ENCODE peak calls at places on chromosomes 7 and 10, in seven cellular contexts. One of them, this sample, is unnamed.

GRCh38 chr7:12389089-12389700 is 14.5 kb downstream of the VWDE start:
- DNase-seq in GM23338: peak
- DNase-seq in GM12878: no peak
- DNase-seq in K562: peak
- DNase-seq in H1: peak
- DNase-seq in stomach: peak
- DNase-seq in upper lobe of left lung: no peak
- DNase-seq in this sample: no peak

GRCh38 chr10:49231421-49231820 is 43.2 kb upstream of the TMEM273 start:
- DNase-seq in GM23338: no peak
- DNase-seq in GM12878: no peak
- DNase-seq in K562: no peak
- DNase-seq in H1: no peak
- DNase-seq in stomach: no peak
- DNase-seq in upper lobe of left lung: no peak
- DNase-seq in this sample: no peak

GRCh38 chr10:1425886-1426285 is 311.4 kb downstream of the ADARB2 start:
- DNase-seq in GM23338: no peak
- DNase-seq in GM12878: peak
- DNase-seq in K562: no peak
- DNase-seq in H1: no peak
- DNase-seq in stomach: no peak
- DNase-seq in upper lobe of left lung: no peak
- DNase-seq in this sample: no peak

GRCh38 chr10:108167766-108168165 is 1003.3 kb upstream of the SORCS1 start:
- DNase-seq in GM23338: no peak
- DNase-seq in GM12878: no peak
- DNase-seq in K562: no peak
- DNase-seq in H1: no peak
- DNase-seq in stomach: no peak
- DNase-seq in upper lobe of left lung: no peak
- DNase-seq in this sample: no peak

GRCh38 chr10:12526311-12526710 is 177.0 kb downstream of the CAMK1D start:
- DNase-seq in GM23338: no peak
- DNase-seq in GM12878: no peak
- DNase-seq in K562: no peak
- DNase-seq in H1: no peak
- DNase-seq in stomach: no peak
- DNase-seq in upper lobe of left lung: no peak
- DNase-seq in this sample: no peak

GRCh38 chr10:7689591-7689990 is 13.5 kb upstream of the ITIH2 start:
- DNase-seq in GM23338: no peak
- DNase-seq in GM12878: no peak
- DNase-seq in K562: no peak
- DNase-seq in H1: no peak
- DNase-seq in stomach: no peak
- DNase-seq in upper lobe of left lung: no peak
- DNase-seq in this sample: no peak

GRCh38 chr10:69721690-69722310 is 79.9 kb upstream of the COL13A1 start:
- DNase-seq in GM23338: peak
- DNase-seq in GM12878: no peak
- DNase-seq in K562: no peak
- DNase-seq in H1: no peak
- DNase-seq in stomach: no peak
- DNase-seq in upper lobe of left lung: no peak
- DNase-seq in this sample: peak

GRCh38 chr7:41145656-41146055 is 557.2 kb downstream of the INHBA start:
- DNase-seq in GM23338: no peak
- DNase-seq in GM12878: no peak
- DNase-seq in K562: no peak
- DNase-seq in H1: no peak
- DNase-seq in stomach: no peak
- DNase-seq in upper lobe of left lung: no peak
- DNase-seq in this sample: no peak

GRCh38 chr10:78212786-78213175 is 179.1 kb downstream of the RPS24 start:
- DNase-seq in GM23338: no peak
- DNase-seq in GM12878: no peak
- DNase-seq in K562: no peak
- DNase-seq in H1: no peak
- DNase-seq in stomach: no peak
- DNase-seq in upper lobe of left lung: peak
- DNase-seq in this sample: no peak
- H3K27ac ChIP-seq in GM23338: no peak
- H3K27ac ChIP-seq in GM12878: no peak
- H3K27ac ChIP-seq in K562: no peak
- H3K27ac ChIP-seq in H1: no peak
- H3K27ac ChIP-seq in stomach: peak
- H3K27ac ChIP-seq in upper lobe of left lung: no peak
- H3K27ac ChIP-seq in this sample: no peak

DNA sequence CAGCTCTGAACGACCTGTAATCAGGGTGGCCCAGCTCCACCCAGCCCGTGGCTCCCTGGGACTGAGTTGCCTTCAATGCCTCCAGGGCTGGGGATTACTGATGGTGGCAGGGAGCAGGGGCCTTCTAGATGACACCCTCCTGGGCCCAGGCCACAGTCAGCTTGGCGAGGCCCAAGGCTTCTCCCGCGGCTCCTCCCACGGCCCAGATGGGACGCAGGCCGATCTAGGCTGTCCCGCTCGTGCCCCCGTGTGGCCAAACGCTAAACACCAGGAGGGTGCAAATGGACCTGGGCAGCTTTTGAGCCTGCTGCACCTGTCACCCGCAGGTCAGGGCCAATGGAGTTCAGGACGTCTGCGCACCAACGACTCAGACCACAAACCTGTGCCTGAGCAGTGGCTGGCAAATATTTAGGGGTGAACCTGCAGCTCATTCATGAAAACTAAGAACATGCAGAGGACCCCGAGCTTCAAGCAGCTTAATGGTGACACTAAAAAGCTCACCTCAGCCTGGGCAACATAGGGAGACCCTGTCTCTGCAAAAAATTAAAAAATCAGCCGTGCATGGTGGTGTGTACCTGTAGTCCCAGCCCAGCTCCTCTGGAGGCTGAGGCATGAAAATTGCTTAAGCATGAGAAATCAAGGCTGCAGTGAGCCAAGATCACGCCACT is 43.2 kb downstream of the ASB13 start:
- DNase-seq in GM23338: peak
- DNase-seq in GM12878: peak
- DNase-seq in K562: peak
- DNase-seq in H1: peak
- DNase-seq in stomach: peak
- DNase-seq in upper lobe of left lung: peak
- DNase-seq in this sample: peak
- TF ChIP-seq POLR2AphosphoS5 in GM23338: no peak
- TF ChIP-seq POLR2AphosphoS5 in GM12878: no peak
- TF ChIP-seq POLR2AphosphoS5 in K562: no peak
- TF ChIP-seq POLR2AphosphoS5 in H1: no peak
- TF ChIP-seq POLR2AphosphoS5 in stomach: peak
- TF ChIP-seq POLR2AphosphoS5 in upper lobe of left lung: no peak
- TF ChIP-seq POLR2AphosphoS5 in this sample: peak

DNA sequence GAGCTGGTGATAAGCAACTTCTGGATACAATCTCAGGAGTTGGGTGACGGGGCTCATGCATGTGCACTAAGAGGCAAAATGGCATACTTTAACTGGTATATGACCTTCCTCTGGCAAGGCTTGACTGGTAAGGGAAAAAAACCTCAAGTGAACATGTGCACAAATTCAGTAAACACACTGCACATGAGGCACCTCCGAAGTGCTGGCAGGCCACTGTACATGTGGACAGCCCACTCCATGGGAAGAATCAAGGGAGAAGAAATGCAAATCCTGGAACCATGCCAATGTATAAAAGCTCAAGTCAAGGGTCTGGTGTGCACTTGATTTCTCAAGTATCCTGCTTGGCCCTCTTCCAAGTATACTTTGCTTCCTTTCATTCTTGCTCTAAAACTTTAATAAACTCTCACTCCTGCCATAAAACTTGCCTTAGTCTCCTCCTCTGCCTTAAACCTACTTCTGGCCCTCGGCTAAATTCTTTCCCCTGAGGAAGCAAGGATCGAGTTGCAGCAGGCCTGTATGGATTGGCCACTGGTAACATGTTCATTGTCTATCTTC is 167.2 kb downstream of the RAMP3 start:
- DNase-seq in GM23338: no peak
- DNase-seq in GM12878: no peak
- DNase-seq in K562: no peak
- DNase-seq in H1: no peak
- DNase-seq in stomach: no peak
- DNase-seq in upper lobe of left lung: no peak
- DNase-seq in this sample: no peak
- H3K27ac ChIP-seq in GM23338: no peak
- H3K27ac ChIP-seq in GM12878: no peak
- H3K27ac ChIP-seq in K562: no peak
- H3K27ac ChIP-seq in H1: no peak
- H3K27ac ChIP-seq in stomach: no peak
- H3K27ac ChIP-seq in upper lobe of left lung: no peak
- H3K27ac ChIP-seq in this sample: no peak

GRCh38 chr10:125146791-125147604 is 13.4 kb downstream of the CTBP2 start:
- DNase-seq in GM23338: no peak
- DNase-seq in GM12878: no peak
- DNase-seq in K562: no peak
- DNase-seq in H1: no peak
- DNase-seq in stomach: peak
- DNase-seq in upper lobe of left lung: no peak
- DNase-seq in this sample: no peak
- TF ChIP-seq POLR2AphosphoS5 in GM23338: no peak
- TF ChIP-seq POLR2AphosphoS5 in GM12878: no peak
- TF ChIP-seq POLR2AphosphoS5 in K562: no peak
- TF ChIP-seq POLR2AphosphoS5 in H1: peak
- TF ChIP-seq POLR2AphosphoS5 in stomach: no peak
- TF ChIP-seq POLR2AphosphoS5 in upper lobe of left lung: peak
- TF ChIP-seq POLR2AphosphoS5 in this sample: no peak

GRCh38 chr10:114615600-114616007 is 42.5 kb downstream of the ABLIM1 start:
- DNase-seq in GM23338: no peak
- DNase-seq in GM12878: no peak
- DNase-seq in K562: no peak
- DNase-seq in H1: no peak
- DNase-seq in stomach: no peak
- DNase-seq in upper lobe of left lung: no peak
- DNase-seq in this sample: no peak

GRCh38 chr10:114607358-114607998 is 50.6 kb downstream of the ABLIM1 start:
- DNase-seq in GM23338: no peak
- DNase-seq in GM12878: no peak
- DNase-seq in K562: no peak
- DNase-seq in H1: no peak
- DNase-seq in stomach: no peak
- DNase-seq in upper lobe of left lung: peak
- DNase-seq in this sample: no peak

GRCh38 chr10:114609518-114610426 is 48.3 kb downstream of the ABLIM1 start:
- DNase-seq in GM23338: no peak
- DNase-seq in GM12878: no peak
- DNase-seq in K562: no peak
- DNase-seq in H1: no peak
- DNase-seq in stomach: no peak
- DNase-seq in upper lobe of left lung: no peak
- DNase-seq in this sample: no peak

GRCh38 chr10:114613237-114613979 is 44.7 kb downstream of the ABLIM1 start:
- DNase-seq in GM23338: no peak
- DNase-seq in GM12878: no peak
- DNase-seq in K562: no peak
- DNase-seq in H1: no peak
- DNase-seq in stomach: peak
- DNase-seq in upper lobe of left lung: no peak
- DNase-seq in this sample: no peak

DNA sequence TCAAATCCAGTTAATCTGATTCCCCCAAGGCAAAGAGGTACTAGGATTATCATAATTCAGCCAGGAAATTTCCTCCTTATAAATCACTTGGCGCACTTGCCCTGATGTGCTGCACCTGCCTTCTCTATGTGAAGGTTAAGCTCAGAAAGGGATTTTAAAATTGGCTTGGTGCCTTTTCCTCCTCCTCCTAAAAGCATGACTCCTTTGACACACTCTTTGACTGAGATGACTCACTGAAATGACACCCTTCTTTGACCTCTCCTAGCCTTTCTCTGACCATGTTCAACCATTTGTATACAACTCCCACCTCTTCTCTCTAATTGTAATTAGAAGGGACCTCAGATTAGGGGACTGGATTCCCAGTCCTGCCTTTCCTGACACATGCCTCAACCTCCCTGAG is 46.5 kb downstream of the ABLIM1 start:
- DNase-seq in GM23338: no peak
- DNase-seq in GM12878: no peak
- DNase-seq in K562: no peak
- DNase-seq in H1: no peak
- DNase-seq in stomach: no peak
- DNase-seq in upper lobe of left lung: no peak
- DNase-seq in this sample: no peak
- H3K27ac ChIP-seq in GM23338: no peak
- H3K27ac ChIP-seq in GM12878: no peak
- H3K27ac ChIP-seq in K562: no peak
- H3K27ac ChIP-seq in H1: no peak
- H3K27ac ChIP-seq in stomach: no peak
- H3K27ac ChIP-seq in upper lobe of left lung: no peak
- H3K27ac ChIP-seq in this sample: no peak

GRCh38 chr10:3136763-3137611 is 35.6 kb downstream of the PITRM1 start:
- DNase-seq in GM23338: no peak
- DNase-seq in GM12878: no peak
- DNase-seq in K562: no peak
- DNase-seq in H1: no peak
- DNase-seq in stomach: no peak
- DNase-seq in upper lobe of left lung: no peak
- DNase-seq in this sample: peak

GRCh38 chr10:3137958-3138726 is 34.4 kb downstream of the PITRM1 start:
- DNase-seq in GM23338: no peak
- DNase-seq in GM12878: no peak
- DNase-seq in K562: no peak
- DNase-seq in H1: no peak
- DNase-seq in stomach: no peak
- DNase-seq in upper lobe of left lung: peak
- DNase-seq in this sample: no peak

GRCh38 chr10:3133948-3134347 is 38.6 kb downstream of the PITRM1 start:
- DNase-seq in GM23338: no peak
- DNase-seq in GM12878: no peak
- DNase-seq in K562: no peak
- DNase-seq in H1: no peak
- DNase-seq in stomach: no peak
- DNase-seq in upper lobe of left lung: no peak
- DNase-seq in this sample: no peak

GRCh38 chr10:3139135-3139910 is 33.3 kb downstream of the PITRM1 start:
- DNase-seq in GM23338: peak
- DNase-seq in GM12878: no peak
- DNase-seq in K562: no peak
- DNase-seq in H1: no peak
- DNase-seq in stomach: no peak
- DNase-seq in upper lobe of left lung: no peak
- DNase-seq in this sample: no peak

GRCh38 chr10:3136336-3136735 is 36.2 kb downstream of the PITRM1 start:
- DNase-seq in GM23338: no peak
- DNase-seq in GM12878: no peak
- DNase-seq in K562: no peak
- DNase-seq in H1: no peak
- DNase-seq in stomach: no peak
- DNase-seq in upper lobe of left lung: no peak
- DNase-seq in this sample: no peak
- TF ChIP-seq POLR2AphosphoS5 in GM23338: no peak
- TF ChIP-seq POLR2AphosphoS5 in GM12878: no peak
- TF ChIP-seq POLR2AphosphoS5 in K562: no peak
- TF ChIP-seq POLR2AphosphoS5 in H1: no peak
- TF ChIP-seq POLR2AphosphoS5 in stomach: no peak
- TF ChIP-seq POLR2AphosphoS5 in upper lobe of left lung: no peak
- TF ChIP-seq POLR2AphosphoS5 in this sample: no peak